ENCODE peak calls at places on chromosomes 4 and X, in five cellular contexts. One of them, this sample, is unnamed.
A peak's percentile ranks its signal among the peaks of the same experiment; 100 is the strongest.

GRCh38 chr4:153450545-153450917 is 15.6 kb upstream of the TMEM131L start:
- DNase-seq in esophagus squamous epithelium: no peak
- DNase-seq in fibroblast of lung: no peak
- DNase-seq in heart left ventricle: no peak
- DNase-seq in choroid plexus epithelial cell: no peak
- DNase-seq in this sample: no peak

GRCh38 chr4:61533140-61533539 is 333.0 kb downstream of the ADGRL3 start:
- DNase-seq in esophagus squamous epithelium: no peak
- DNase-seq in fibroblast of lung: no peak
- DNase-seq in heart left ventricle: no peak
- DNase-seq in choroid plexus epithelial cell: no peak
- DNase-seq in this sample: no peak

GRCh38 chr4:59553063-59553738 is 1646.9 kb upstream of the ADGRL3 start:
- DNase-seq in esophagus squamous epithelium: no peak
- DNase-seq in fibroblast of lung: no peak
- DNase-seq in heart left ventricle: no peak
- DNase-seq in choroid plexus epithelial cell: peak; percentile 27
- DNase-seq in this sample: no peak

GRCh38 chrX:72714471-72714916 is 388 bp upstream of the PHKA1 start:
- DNase-seq in esophagus squamous epithelium: no peak
- DNase-seq in fibroblast of lung: peak; percentile 88
- DNase-seq in heart left ventricle: peak; percentile 75
- DNase-seq in choroid plexus epithelial cell: peak; percentile 78
- DNase-seq in this sample: no peak

GRCh38 chrX:17601816-17602215 is 135.5 kb upstream of the SCML1 start:
- DNase-seq in esophagus squamous epithelium: no peak
- DNase-seq in fibroblast of lung: no peak
- DNase-seq in heart left ventricle: no peak
- DNase-seq in choroid plexus epithelial cell: peak; percentile 32
- DNase-seq in this sample: no peak

GRCh38 chr4:138572007-138572406 is 329.9 kb upstream of the SLC7A11 start:
- DNase-seq in esophagus squamous epithelium: no peak
- DNase-seq in fibroblast of lung: no peak
- DNase-seq in heart left ventricle: no peak
- DNase-seq in choroid plexus epithelial cell: no peak
- DNase-seq in this sample: no peak

GRCh38 chr4:85955614-85956295 is 404.1 kb downstream of the MAPK10 start:
- DNase-seq in esophagus squamous epithelium: no peak
- DNase-seq in fibroblast of lung: no peak
- DNase-seq in heart left ventricle: no peak
- DNase-seq in choroid plexus epithelial cell: no peak
- DNase-seq in this sample: no peak

GRCh38 chr4:33160126-33160525 is 2440.0 kb downstream of the PCDH7 start:
- DNase-seq in esophagus squamous epithelium: no peak
- DNase-seq in fibroblast of lung: peak; percentile 65
- DNase-seq in heart left ventricle: no peak
- DNase-seq in choroid plexus epithelial cell: peak; percentile 47
- DNase-seq in this sample: no peak

GRCh38 chr4:110632506-110633357 is 9.9 kb upstream of the PITX2 start:
- DNase-seq in esophagus squamous epithelium: no peak
- DNase-seq in fibroblast of lung: no peak
- DNase-seq in heart left ventricle: no peak
- DNase-seq in choroid plexus epithelial cell: no peak
- DNase-seq in this sample: no peak

GRCh38 chr4:57119054-57119651 is 9.0 kb upstream of the IGFBP7 start:
- DNase-seq in esophagus squamous epithelium: no peak
- DNase-seq in fibroblast of lung: peak; percentile 84
- DNase-seq in heart left ventricle: peak; percentile 60
- DNase-seq in choroid plexus epithelial cell: peak; percentile 92
- DNase-seq in this sample: peak; percentile 95

GRCh38 chr4:94856030-94856429 is 98.3 kb downstream of the BMPR1B start:
- DNase-seq in esophagus squamous epithelium: no peak
- DNase-seq in fibroblast of lung: no peak
- DNase-seq in heart left ventricle: no peak
- DNase-seq in choroid plexus epithelial cell: peak; percentile 54
- DNase-seq in this sample: no peak

GRCh38 chr4:169311643-169312365 is 41.0 kb upstream of the SH3RF1 start:
- DNase-seq in esophagus squamous epithelium: no peak
- DNase-seq in fibroblast of lung: peak; percentile 62
- DNase-seq in heart left ventricle: no peak
- DNase-seq in choroid plexus epithelial cell: peak; percentile 84
- DNase-seq in this sample: no peak

GRCh38 chr4:32826169-32826568 is 2106.0 kb downstream of the PCDH7 start:
- DNase-seq in esophagus squamous epithelium: no peak
- DNase-seq in fibroblast of lung: no peak
- DNase-seq in heart left ventricle: no peak
- DNase-seq in choroid plexus epithelial cell: no peak
- DNase-seq in this sample: no peak

GRCh38 chr4:2686379-2687265 is 69.5 kb downstream of the TNIP2 start:
- DNase-seq in esophagus squamous epithelium: no peak
- DNase-seq in fibroblast of lung: no peak
- DNase-seq in heart left ventricle: no peak
- DNase-seq in choroid plexus epithelial cell: peak; percentile 25
- DNase-seq in this sample: no peak

GRCh38 chrX:135544338-135544948 is 24.0 kb downstream of the INTS6L start:
- DNase-seq in esophagus squamous epithelium: no peak
- DNase-seq in fibroblast of lung: no peak
- DNase-seq in heart left ventricle: no peak
- DNase-seq in choroid plexus epithelial cell: no peak
- DNase-seq in this sample: no peak

GRCh38 chr4:112840061-112840460 is 203.1 kb downstream of the LARP7 start:
- DNase-seq in esophagus squamous epithelium: no peak
- DNase-seq in fibroblast of lung: no peak
- DNase-seq in heart left ventricle: no peak
- DNase-seq in choroid plexus epithelial cell: peak; percentile 6
- DNase-seq in this sample: no peak

GRCh38 chr4:74659576-74660411 is 134.5 kb downstream of the BTC start:
- DNase-seq in esophagus squamous epithelium: no peak
- DNase-seq in fibroblast of lung: peak; percentile 100
- DNase-seq in heart left ventricle: no peak
- DNase-seq in choroid plexus epithelial cell: peak; percentile 99
- DNase-seq in this sample: peak; percentile 93

GRCh38 chr4:41935652-41936021 is 408 bp downstream of the TMEM33 start:
- DNase-seq in esophagus squamous epithelium: no peak
- DNase-seq in fibroblast of lung: peak; percentile 24
- DNase-seq in heart left ventricle: no peak
- DNase-seq in choroid plexus epithelial cell: peak; percentile 33
- DNase-seq in this sample: no peak

GRCh38 chr4:2062808-2063524 is 3.8 kb downstream of the NAT8L start:
- DNase-seq in esophagus squamous epithelium: no peak
- DNase-seq in fibroblast of lung: no peak
- DNase-seq in heart left ventricle: peak; percentile 42
- DNase-seq in choroid plexus epithelial cell: no peak
- DNase-seq in this sample: no peak

GRCh38 chr4:144582975-144583374 is 63.0 kb upstream of the HHIP start:
- DNase-seq in esophagus squamous epithelium: no peak
- DNase-seq in fibroblast of lung: no peak
- DNase-seq in heart left ventricle: no peak
- DNase-seq in choroid plexus epithelial cell: peak; percentile 32
- DNase-seq in this sample: no peak

GRCh38 chrX:43958529-43958928 is 14.7 kb downstream of the NDP start:
- DNase-seq in esophagus squamous epithelium: no peak
- DNase-seq in fibroblast of lung: peak; percentile 88
- DNase-seq in heart left ventricle: no peak
- DNase-seq in choroid plexus epithelial cell: peak; percentile 87
- DNase-seq in this sample: peak; percentile 46

GRCh38 chr4:67152976-67153375 is 392.3 kb downstream of the CENPC start:
- DNase-seq in esophagus squamous epithelium: no peak
- DNase-seq in fibroblast of lung: no peak
- DNase-seq in heart left ventricle: no peak
- DNase-seq in choroid plexus epithelial cell: no peak
- DNase-seq in this sample: no peak

GRCh38 chr4:7361256-7361655 is 73.5 kb downstream of the PSAPL1 start:
- DNase-seq in esophagus squamous epithelium: no peak
- DNase-seq in fibroblast of lung: no peak
- DNase-seq in heart left ventricle: peak; percentile 71
- DNase-seq in choroid plexus epithelial cell: no peak
- DNase-seq in this sample: no peak

GRCh38 chr4:57102050-57102564 is 8.1 kb downstream of the IGFBP7 start:
- DNase-seq in esophagus squamous epithelium: no peak
- DNase-seq in fibroblast of lung: peak; percentile 83
- DNase-seq in heart left ventricle: no peak
- DNase-seq in choroid plexus epithelial cell: peak; percentile 98
- DNase-seq in this sample: peak; percentile 82

GRCh38 chr4:133148690-133149363 is at the start of gene PCDH10:
- DNase-seq in esophagus squamous epithelium: no peak
- DNase-seq in fibroblast of lung: peak; percentile 95
- DNase-seq in heart left ventricle: peak; percentile 90
- DNase-seq in choroid plexus epithelial cell: peak; percentile 97
- DNase-seq in this sample: peak; percentile 34

GRCh38 chr4:184896868-184897715 is 71.3 kb upstream of the ACSL1 start:
- DNase-seq in esophagus squamous epithelium: no peak
- DNase-seq in fibroblast of lung: peak; percentile 45
- DNase-seq in heart left ventricle: no peak
- DNase-seq in choroid plexus epithelial cell: peak; percentile 6
- DNase-seq in this sample: no peak

GRCh38 chr4:153887217-153887616 is 98.3 kb upstream of the SFRP2 start:
- DNase-seq in esophagus squamous epithelium: no peak
- DNase-seq in fibroblast of lung: no peak
- DNase-seq in heart left ventricle: no peak
- DNase-seq in choroid plexus epithelial cell: no peak
- DNase-seq in this sample: no peak

GRCh38 chr4:82515705-82516104 is 46.1 kb downstream of the TMEM150C start:
- DNase-seq in esophagus squamous epithelium: no peak
- DNase-seq in fibroblast of lung: peak; percentile 45
- DNase-seq in heart left ventricle: no peak
- DNase-seq in choroid plexus epithelial cell: peak; percentile 89
- DNase-seq in this sample: peak; percentile 63

GRCh38 chr4:185238750-185239149 is 29.4 kb downstream of the SNX25 start:
- DNase-seq in esophagus squamous epithelium: no peak
- DNase-seq in fibroblast of lung: no peak
- DNase-seq in heart left ventricle: no peak
- DNase-seq in choroid plexus epithelial cell: peak; percentile 63
- DNase-seq in this sample: no peak

GRCh38 chrX:18542131-18542530 is 116.7 kb downstream of the CDKL5 start:
- DNase-seq in esophagus squamous epithelium: no peak
- DNase-seq in fibroblast of lung: no peak
- DNase-seq in heart left ventricle: no peak
- DNase-seq in choroid plexus epithelial cell: no peak
- DNase-seq in this sample: no peak

DNA sequence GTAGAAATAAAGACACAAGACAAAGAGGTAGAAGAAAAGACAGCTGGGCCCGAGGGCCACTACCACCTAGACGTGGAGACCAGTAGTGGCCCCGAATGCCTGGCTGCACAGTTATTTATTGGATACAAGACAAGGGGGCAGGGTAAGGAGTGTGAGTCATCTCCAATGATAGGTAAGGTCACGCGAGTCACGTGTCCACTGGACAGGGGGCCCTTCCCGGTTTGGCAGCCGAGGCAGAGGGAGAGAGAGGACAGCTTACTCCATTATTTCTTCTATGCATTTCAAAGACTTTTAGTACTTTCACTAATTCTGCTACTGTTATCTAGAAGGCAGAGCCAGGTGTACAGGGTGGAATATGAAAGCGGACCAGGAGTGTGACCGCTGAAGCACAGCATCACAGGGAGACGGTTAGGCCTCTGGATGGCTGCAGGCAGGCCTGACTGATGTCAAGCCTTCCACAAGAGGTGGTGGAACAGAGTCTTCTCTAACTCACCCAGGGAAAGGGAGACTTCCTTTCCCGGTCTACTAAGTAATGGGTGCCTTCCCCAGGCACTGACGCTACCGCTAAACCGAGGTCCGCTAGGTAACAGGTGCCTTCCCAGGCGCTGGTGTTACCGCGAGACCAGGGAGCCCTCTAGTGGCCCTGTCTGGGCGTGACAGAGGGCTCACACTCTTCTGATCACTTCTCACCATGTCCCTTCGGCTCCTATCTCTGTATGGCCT is 44.9 kb downstream of the ZBTB49 start:
- DNase-seq in esophagus squamous epithelium: no peak
- DNase-seq in fibroblast of lung: peak; percentile 39
- DNase-seq in heart left ventricle: peak; percentile 76
- DNase-seq in choroid plexus epithelial cell: peak; percentile 68
- DNase-seq in this sample: no peak
- H3K4me3 ChIP-seq in esophagus squamous epithelium: no peak overlapping the region
- H3K4me3 ChIP-seq in fibroblast of lung: no peak overlapping the region
- H3K4me3 ChIP-seq in heart left ventricle: no peak overlapping the region
- H3K4me3 ChIP-seq in choroid plexus epithelial cell: no peak overlapping the region
- H3K4me3 ChIP-seq in this sample: no peak overlapping the region

DNA sequence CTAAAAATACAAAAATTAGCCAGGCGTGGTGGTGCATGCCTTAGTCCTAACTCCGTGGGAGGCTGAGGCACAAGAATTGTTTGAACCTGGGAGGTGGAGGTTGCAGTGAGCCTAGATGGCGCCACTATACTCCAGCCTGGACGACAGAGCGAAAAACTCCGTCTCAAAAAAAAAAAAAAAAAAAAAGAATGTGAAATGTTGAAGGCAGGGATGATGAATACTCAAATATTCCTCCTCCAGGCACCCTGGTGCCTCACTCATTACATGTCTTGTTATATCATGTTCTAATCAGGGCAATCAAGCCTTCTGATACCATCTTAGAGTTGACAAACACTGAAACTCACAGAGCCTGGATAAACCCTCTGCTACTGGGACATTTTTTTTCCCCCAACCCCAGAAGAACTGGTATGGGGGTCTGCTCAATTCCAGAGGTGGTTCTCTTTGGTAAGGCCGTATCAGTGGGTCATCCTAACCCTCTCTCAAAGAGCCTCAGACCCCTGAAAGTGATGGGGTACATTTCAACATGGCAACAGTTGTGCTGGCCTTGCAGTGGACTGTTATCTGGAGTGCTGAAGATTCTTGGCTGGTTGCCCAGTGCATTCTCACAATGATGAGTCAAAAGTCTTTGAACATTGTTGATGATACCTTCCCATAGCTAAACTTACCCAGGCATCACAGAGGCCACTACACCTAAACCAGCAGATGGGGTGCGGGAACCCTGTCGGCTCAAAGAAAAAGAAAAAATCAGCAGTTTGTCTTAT is 2.4 kb upstream of the SH3KBP1 start:
- DNase-seq in esophagus squamous epithelium: no peak
- DNase-seq in fibroblast of lung: peak; percentile 42
- DNase-seq in heart left ventricle: no peak
- DNase-seq in choroid plexus epithelial cell: peak; percentile 90
- DNase-seq in this sample: no peak
- TF ChIP-seq CTCF in esophagus squamous epithelium: no peak
- TF ChIP-seq CTCF in fibroblast of lung: no peak
- TF ChIP-seq CTCF in heart left ventricle: no peak
- TF ChIP-seq CTCF in choroid plexus epithelial cell: peak; percentile 21
- TF ChIP-seq CTCF in this sample: no peak

DNA sequence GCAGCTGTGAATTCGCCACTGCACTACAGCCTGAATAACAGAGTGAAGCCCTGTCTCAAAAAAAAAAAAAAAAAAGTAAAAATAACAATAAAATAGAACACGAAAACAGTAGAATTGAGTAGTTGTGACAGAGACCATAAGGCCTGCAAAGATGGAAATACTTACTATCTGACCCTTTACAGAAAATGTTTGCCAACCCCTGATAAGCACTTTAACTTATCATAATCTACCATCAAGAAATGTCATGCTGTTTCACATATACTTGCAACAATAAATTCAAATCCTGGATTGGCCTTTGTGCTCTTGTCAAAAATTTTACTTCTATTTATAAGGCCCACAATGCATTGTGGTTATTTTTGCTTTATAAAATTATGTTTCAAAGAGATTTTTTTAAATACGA is 75.5 kb downstream of the ING2 start:
- DNase-seq in esophagus squamous epithelium: no peak
- DNase-seq in fibroblast of lung: no peak
- DNase-seq in heart left ventricle: no peak
- DNase-seq in choroid plexus epithelial cell: no peak
- DNase-seq in this sample: no peak
- H3K4me3 ChIP-seq in esophagus squamous epithelium: no peak overlapping the region
- H3K4me3 ChIP-seq in fibroblast of lung: no peak overlapping the region
- H3K4me3 ChIP-seq in heart left ventricle: no peak overlapping the region
- H3K4me3 ChIP-seq in choroid plexus epithelial cell: no peak overlapping the region
- H3K4me3 ChIP-seq in this sample: no peak overlapping the region

GRCh38 chrX:22760513-22761057 is 239.2 kb upstream of the DDX53 start:
- DNase-seq in esophagus squamous epithelium: no peak
- DNase-seq in fibroblast of lung: no peak
- DNase-seq in heart left ventricle: no peak
- DNase-seq in choroid plexus epithelial cell: peak; percentile 18
- DNase-seq in this sample: no peak
- TF ChIP-seq CTCF in esophagus squamous epithelium: no peak
- TF ChIP-seq CTCF in fibroblast of lung: no peak
- TF ChIP-seq CTCF in heart left ventricle: no peak
- TF ChIP-seq CTCF in choroid plexus epithelial cell: no peak
- TF ChIP-seq CTCF in this sample: no peak

This sample was measured in AG04449.